ENCODE peak calls at places on chromosomes 6 and 20, in four cellular contexts. One of them, this sample, is unnamed.

GRCh38 chr6:7169296-7169721 is 61.5 kb downstream of the RREB1 start:
- DNase-seq in K562: no peak
- DNase-seq in HepG2: no peak
- DNase-seq in WTC11: no peak
- DNase-seq in this sample: no peak

GRCh38 chr6:63685453-63686379 is 50.1 kb downstream of the PHF3 start:
- DNase-seq in HepG2: no peak
- DNase-seq in K562: no peak
- DNase-seq in WTC11: no peak
- DNase-seq in this sample: no peak

GRCh38 chr20:13061381-13061780 is 52.6 kb downstream of the SPTLC3 start:
- DNase-seq in WTC11: no peak
- DNase-seq in HepG2: no peak
- DNase-seq in K562: no peak
- DNase-seq in this sample: no peak

GRCh38 chr6:57021086-57021720 is 25.3 kb upstream of the KIAA1586 start:
- DNase-seq in HepG2: peak; percentile 46
- DNase-seq in WTC11: no peak
- DNase-seq in K562: peak; percentile 33
- DNase-seq in this sample: peak; percentile 63

GRCh38 chr6:27119329-27119728 is 128.2 kb upstream of the PRSS16 start:
- DNase-seq in WTC11: no peak
- DNase-seq in HepG2: no peak
- DNase-seq in K562: no peak
- DNase-seq in this sample: no peak

GRCh38 chr6:81613606-81614005 is 138.9 kb downstream of the TENT5A start:
- DNase-seq in WTC11: no peak
- DNase-seq in K562: no peak
- DNase-seq in HepG2: no peak
- DNase-seq in this sample: no peak

GRCh38 chr20:53157443-53158408 is 185.6 kb downstream of the TSHZ2 start:
- DNase-seq in K562: peak; percentile 59
- DNase-seq in WTC11: peak; percentile 83
- DNase-seq in HepG2: peak; percentile 72
- DNase-seq in this sample: peak; percentile 57

GRCh38 chr6:129954749-129955431 is 63.5 kb upstream of the L3MBTL3 start:
- DNase-seq in WTC11: no peak
- DNase-seq in HepG2: no peak
- DNase-seq in K562: no peak
- DNase-seq in this sample: no peak

GRCh38 chr6:165184192-165184979 is 125.0 kb downstream of the C6orf118 start:
- DNase-seq in K562: no peak
- DNase-seq in WTC11: no peak
- DNase-seq in HepG2: no peak
- DNase-seq in this sample: no peak

GRCh38 chr6:63904844-63905243 is 269.2 kb downstream of the PHF3 start:
- DNase-seq in K562: no peak
- DNase-seq in HepG2: no peak
- DNase-seq in WTC11: no peak
- DNase-seq in this sample: no peak

GRCh38 chr20:41078329-41078728 is 49.7 kb downstream of the TOP1 start:
- DNase-seq in WTC11: no peak
- DNase-seq in HepG2: peak; percentile 77
- DNase-seq in K562: no peak
- DNase-seq in this sample: no peak

GRCh38 chr6:114389111-114389510 is 46.3 kb upstream of the HS3ST5 start:
- DNase-seq in HepG2: no peak
- DNase-seq in WTC11: no peak
- DNase-seq in K562: no peak
- DNase-seq in this sample: no peak

GRCh38 chr6:80005406-80005805 is 957 bp downstream of the TTK start:
- DNase-seq in K562: no peak
- DNase-seq in WTC11: no peak
- DNase-seq in HepG2: no peak
- DNase-seq in this sample: no peak

GRCh38 chr6:7247828-7248227 is 65.2 kb downstream of the SSR1 start:
- DNase-seq in WTC11: no peak
- DNase-seq in HepG2: no peak
- DNase-seq in K562: no peak
- DNase-seq in this sample: no peak

GRCh38 chr20:8983478-8984345 is 85.2 kb upstream of the PLCB4 start:
- DNase-seq in HepG2: no peak
- DNase-seq in WTC11: no peak
- DNase-seq in K562: no peak
- DNase-seq in this sample: no peak

GRCh38 chr20:62019881-62020492 is 45.7 kb downstream of the TAF4 start:
- DNase-seq in HepG2: no peak
- DNase-seq in WTC11: no peak
- DNase-seq in K562: no peak
- DNase-seq in this sample: no peak

GRCh38 chr6:30942338-30943060 is 1.7 kb downstream of the MUCL3 start:
- DNase-seq in HepG2: peak; percentile 86
- DNase-seq in K562: peak; percentile 84
- DNase-seq in WTC11: peak; percentile 98
- DNase-seq in this sample: peak; percentile 84

GRCh38 chr20:19944772-19945459 is 72.2 kb upstream of the NAA20 start:
- DNase-seq in HepG2: no peak
- DNase-seq in WTC11: no peak
- DNase-seq in K562: no peak
- DNase-seq in this sample: no peak

GRCh38 chr20:45095753-45096371 is 5.1 kb downstream of the KCNS1 start:
- DNase-seq in HepG2: peak; percentile 69
- DNase-seq in K562: peak; percentile 64
- DNase-seq in WTC11: peak; percentile 70
- DNase-seq in this sample: peak; percentile 66

GRCh38 chr6:167678102-167679101 is 148.3 kb upstream of the AFDN start:
- DNase-seq in WTC11: peak; percentile 79
- DNase-seq in HepG2: peak; percentile 51
- DNase-seq in K562: no peak
- DNase-seq in this sample: no peak

GRCh38 chr6:90156861-90157260 is 139.8 kb downstream of the BACH2 start:
- DNase-seq in HepG2: no peak
- DNase-seq in WTC11: no peak
- DNase-seq in K562: no peak
- DNase-seq in this sample: no peak

GRCh38 chr6:84687487-84687886 is 76.9 kb downstream of the TBX18 start:
- DNase-seq in HepG2: no peak
- DNase-seq in WTC11: no peak
- DNase-seq in K562: no peak
- DNase-seq in this sample: no peak

GRCh38 chr6:51108563-51109234 is 290.0 kb downstream of the TFAP2B start:
- DNase-seq in K562: no peak
- DNase-seq in WTC11: no peak
- DNase-seq in HepG2: no peak
- DNase-seq in this sample: no peak

GRCh38 chr20:41137412-41138216 is at the start of gene PLCG1:
- DNase-seq in K562: peak; percentile 85
- DNase-seq in HepG2: peak; percentile 72
- DNase-seq in WTC11: peak; percentile 81
- DNase-seq in this sample: peak; percentile 92

GRCh38 chr6:63689421-63689820 is 53.8 kb downstream of the PHF3 start:
- DNase-seq in WTC11: no peak
- DNase-seq in HepG2: no peak
- DNase-seq in K562: no peak
- DNase-seq in this sample: no peak

GRCh38 chr6:125558907-125559306 is 190.5 kb upstream of the HEY2 start:
- DNase-seq in K562: no peak
- DNase-seq in WTC11: no peak
- DNase-seq in HepG2: no peak
- DNase-seq in this sample: no peak

GRCh38 chr6:29685718-29686326 is 4.9 kb upstream of the ZFP57 start:
- DNase-seq in WTC11: peak; percentile 84
- DNase-seq in K562: no peak
- DNase-seq in HepG2: no peak
- DNase-seq in this sample: no peak

GRCh38 chr20:330233-331149 is 5.1 kb downstream of the SOX12 start:
- DNase-seq in K562: peak; percentile 58
- DNase-seq in WTC11: peak; percentile 68
- DNase-seq in HepG2: peak; percentile 71
- DNase-seq in this sample: peak; percentile 68
- TF ChIP-seq ELF4 in K562: no peak
- TF ChIP-seq ELF4 in WTC11: no peak
- TF ChIP-seq ELF4 in HepG2: no peak
- TF ChIP-seq ELF4 in this sample: peak; percentile 13

GRCh38 chr20:46578745-46579144 is 28.3 kb upstream of the OCSTAMP start:
- DNase-seq in HepG2: no peak
- DNase-seq in K562: no peak
- DNase-seq in WTC11: no peak
- DNase-seq in this sample: no peak

GRCh38 chr20:46581386-46581785 is 30.9 kb upstream of the OCSTAMP start:
- DNase-seq in WTC11: no peak
- DNase-seq in K562: no peak
- DNase-seq in HepG2: no peak
- DNase-seq in this sample: no peak

GRCh38 chr20:46583411-46584214 is 33.2 kb upstream of the OCSTAMP start:
- DNase-seq in WTC11: peak; percentile 54
- DNase-seq in K562: no peak
- DNase-seq in HepG2: no peak
- DNase-seq in this sample: no peak

GRCh38 chr20:46582648-46583047 is 32.2 kb upstream of the OCSTAMP start:
- DNase-seq in HepG2: no peak
- DNase-seq in WTC11: no peak
- DNase-seq in K562: no peak
- DNase-seq in this sample: no peak

DNA sequence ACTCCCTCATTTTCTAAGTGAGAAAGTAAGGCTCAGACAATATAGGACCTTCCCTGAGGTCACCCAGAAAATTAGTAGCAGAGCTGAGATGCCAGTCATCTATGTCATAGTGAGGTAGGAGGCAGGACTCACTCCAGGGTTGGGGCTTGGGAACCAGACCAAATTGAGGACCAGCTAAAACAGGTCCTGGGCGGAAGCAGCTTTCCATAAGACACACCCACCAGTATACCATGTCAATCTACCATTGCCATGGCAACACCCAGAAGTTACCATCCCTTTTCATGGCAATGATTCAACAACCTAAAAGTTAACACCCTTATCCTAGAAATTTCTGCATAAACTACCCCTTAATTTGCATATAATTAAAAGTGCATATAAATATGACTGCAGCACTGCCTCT is 30.2 kb upstream of the OCSTAMP start:
- DNase-seq in HepG2: no peak
- DNase-seq in K562: no peak
- DNase-seq in WTC11: no peak
- DNase-seq in this sample: no peak
- TF ChIP-seq ELF4 in HepG2: no peak
- TF ChIP-seq ELF4 in K562: no peak
- TF ChIP-seq ELF4 in WTC11: no peak
- TF ChIP-seq ELF4 in this sample: no peak

DNA sequence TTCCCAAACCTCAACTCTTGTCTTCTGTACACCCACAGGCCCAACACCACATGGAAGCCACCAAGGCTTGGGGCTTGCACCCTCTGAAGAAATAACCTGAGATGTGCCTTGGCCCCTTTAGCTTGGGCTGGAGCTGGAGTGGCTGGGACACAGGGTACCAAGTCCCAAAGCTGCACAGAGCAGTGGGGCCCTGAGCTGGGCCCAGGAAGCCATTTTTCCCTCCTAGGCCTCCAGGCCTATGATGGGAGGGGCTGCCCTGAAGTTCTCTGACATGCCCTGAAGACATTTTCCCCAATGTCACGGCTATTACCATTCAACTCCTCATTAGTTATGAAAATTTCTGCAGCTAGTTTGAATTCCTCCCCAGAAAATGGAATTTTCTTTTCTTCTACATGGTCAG is 163.2 kb upstream of the ARID1B start:
- DNase-seq in WTC11: no peak
- DNase-seq in K562: no peak
- DNase-seq in HepG2: no peak
- DNase-seq in this sample: no peak
- TF ChIP-seq ELF4 in WTC11: no peak
- TF ChIP-seq ELF4 in K562: no peak
- TF ChIP-seq ELF4 in HepG2: no peak
- TF ChIP-seq ELF4 in this sample: no peak

GRCh38 chr6:115768469-115768868 is 292.2 kb downstream of the FRK start:
- DNase-seq in K562: no peak
- DNase-seq in HepG2: no peak
- DNase-seq in WTC11: no peak
- DNase-seq in this sample: no peak
- TF ChIP-seq ELF4 in K562: no peak
- TF ChIP-seq ELF4 in HepG2: no peak
- TF ChIP-seq ELF4 in WTC11: no peak
- TF ChIP-seq ELF4 in this sample: no peak

This sample was measured in HEK293T.